ENCODE peak calls at places on chromosome 17, in five cellular contexts. A, W, M, Q and Z are unnamed samples. For H4K20me1, the result is how much of the 10 kb centered on the place peaks cover.

GRCh38 chr17:66008680-66009079 is 183.3 kb downstream of the CEP112 start:
- DNase-seq in A (no peak), W (no peak), M (no peak), Q (no peak), Z (no peak)

GRCh38 chr17:77961741-77962140 is 3.2 kb downstream of the TNRC6C start:
- DNase-seq in A (no peak), W (no peak), M (no peak), Q (no peak), Z (no peak)

GRCh38 chr17:72267601-72268000 is 146.8 kb downstream of the SOX9 start:
- DNase-seq in A (no peak), W (no peak), M (no peak), Q (no peak), Z (no peak)

GRCh38 chr17:1110524-1110843 is 69.3 kb downstream of the ABR start:
- DNase-seq in A (no peak), W (no peak), M (no peak), Q (no peak), Z (no peak)

GRCh38 chr17:7307686-7308624 is 527 bp downstream of the EIF5A start:
- DNase-seq in A (no peak), W (peak), M (peak), Q (no peak), Z (no peak)

GRCh38 chr17:80902197-80903019 is 89.2 kb upstream of the CHMP6 start:
- DNase-seq in A (no peak), W (no peak), M (no peak), Q (no peak), Z (no peak)

GRCh38 chr17:29572691-29573557 is 4.4 kb downstream of the TP53I13 start:
- DNase-seq in A (no peak), W (peak), M (peak), Q (no peak), Z (no peak)

GRCh38 chr17:81287155-81287554 is 8.0 kb downstream of the SLC38A10 start:
- DNase-seq in A (no peak), W (no peak), M (no peak), Q (no peak), Z (no peak)

DNA sequence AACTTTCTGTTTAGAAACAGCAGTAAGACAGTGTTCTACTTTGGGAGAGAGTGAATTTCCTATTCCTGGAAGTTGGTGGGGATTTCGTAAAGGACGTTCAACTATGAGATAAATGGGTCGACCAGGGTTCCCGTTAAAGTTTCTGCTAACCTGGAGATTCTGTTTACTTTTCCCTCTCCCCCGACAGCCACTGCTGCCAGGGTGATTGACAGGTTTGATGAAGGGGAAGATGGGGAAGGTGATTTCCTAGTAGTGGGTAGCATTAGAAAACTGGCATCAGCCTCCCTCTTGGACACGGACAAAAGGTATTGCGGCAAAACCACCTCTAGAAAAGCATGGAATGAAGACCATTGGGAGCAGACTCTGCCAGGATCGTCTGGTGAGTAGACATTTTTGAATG is 1.3 kb downstream of the AATF start:
- DNase-seq in A (no peak), W (no peak), M (no peak), Q (no peak), Z (no peak)
- H4K20me1 ChIP-seq in A (under half), W (under half), M (under half), Q (under half), Z (under half)

DNA sequence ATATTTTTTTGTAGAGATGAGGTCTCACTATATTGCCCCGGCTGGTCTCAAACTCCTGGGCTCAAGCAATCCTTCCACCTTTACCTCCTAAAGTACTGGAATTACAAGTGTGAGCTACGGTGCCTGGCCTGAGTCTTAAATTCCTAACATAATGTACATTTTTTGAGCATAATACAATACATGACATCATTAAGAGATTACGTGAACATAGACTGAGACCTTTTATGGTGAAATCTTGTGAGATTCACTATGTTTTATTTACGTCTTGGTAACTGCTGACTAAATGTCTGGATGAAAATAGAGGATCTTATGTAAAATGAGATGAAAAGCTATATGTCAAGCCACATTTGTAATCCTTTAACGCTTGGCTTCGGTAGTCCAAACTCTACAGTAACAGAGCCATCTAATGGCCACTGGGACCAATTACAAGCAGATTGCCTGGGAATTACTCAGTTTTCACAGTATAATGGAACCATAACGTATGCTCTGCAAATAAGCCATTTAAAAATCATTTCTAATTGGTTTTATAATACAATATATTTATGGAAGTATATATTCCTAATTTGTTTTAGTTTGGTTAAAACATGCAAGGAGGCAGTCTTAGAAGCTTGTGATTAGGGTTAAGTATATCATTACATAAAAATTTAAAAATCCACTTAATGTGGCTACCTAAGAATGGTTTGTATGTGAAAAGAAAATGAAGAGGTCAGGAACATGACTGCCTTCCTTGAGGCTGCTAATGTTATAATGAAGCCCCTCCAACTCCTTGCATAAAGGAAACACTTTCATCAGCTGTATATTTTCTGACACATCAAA is 8.1 kb upstream of the EFCAB13 start:
- DNase-seq in A (peak), W (peak), M (peak), Q (peak), Z (peak)
- TF ChIP-seq ZBTB33 in A (no peak), W (no peak), M (no peak), Q (no peak), Z (no peak)

GRCh38 chr17:46029627-46030026 is 30.6 kb downstream of the STH start:
- DNase-seq in A (no peak), W (no peak), M (no peak), Q (no peak), Z (no peak)
- H4K20me1 ChIP-seq in A (under half), W (under half), M (under half), Q (under half), Z (under half)

GRCh38 chr17:27502526-27503324 is 46.5 kb downstream of the KSR1 start:
- DNase-seq in A (no peak), W (no peak), M (no peak), Q (no peak), Z (no peak)
- TF ChIP-seq ZBTB33 in A (no peak), W (no peak), M (no peak), Q (no peak), Z (no peak)

GRCh38 chr17:39603304-39604016 is 4.3 kb downstream of the NEUROD2 start:
- DNase-seq in A (no peak), W (no peak), M (no peak), Q (no peak), Z (no peak)
- H4K20me1 ChIP-seq in A (under half), W (under half), M (under half), Q (under half), Z (under half)

GRCh38 chr17:35129973-35130351 is 8.5 kb downstream of the FNDC8 start:
- DNase-seq in A (no peak), W (no peak), M (no peak), Q (no peak), Z (no peak)

GRCh38 chr17:35130392-35130791 is 9.0 kb downstream of the FNDC8 start:
- DNase-seq in A (no peak), W (no peak), M (no peak), Q (no peak), Z (no peak)

GRCh38 chr17:35132099-35132498 is 10.0 kb downstream of the NLE1 start:
- DNase-seq in A (no peak), W (no peak), M (no peak), Q (no peak), Z (no peak)

GRCh38 chr17:35129154-35129972 is 7.9 kb downstream of the FNDC8 start:
- DNase-seq in A (no peak), W (no peak), M (no peak), Q (no peak), Z (no peak)

DNA sequence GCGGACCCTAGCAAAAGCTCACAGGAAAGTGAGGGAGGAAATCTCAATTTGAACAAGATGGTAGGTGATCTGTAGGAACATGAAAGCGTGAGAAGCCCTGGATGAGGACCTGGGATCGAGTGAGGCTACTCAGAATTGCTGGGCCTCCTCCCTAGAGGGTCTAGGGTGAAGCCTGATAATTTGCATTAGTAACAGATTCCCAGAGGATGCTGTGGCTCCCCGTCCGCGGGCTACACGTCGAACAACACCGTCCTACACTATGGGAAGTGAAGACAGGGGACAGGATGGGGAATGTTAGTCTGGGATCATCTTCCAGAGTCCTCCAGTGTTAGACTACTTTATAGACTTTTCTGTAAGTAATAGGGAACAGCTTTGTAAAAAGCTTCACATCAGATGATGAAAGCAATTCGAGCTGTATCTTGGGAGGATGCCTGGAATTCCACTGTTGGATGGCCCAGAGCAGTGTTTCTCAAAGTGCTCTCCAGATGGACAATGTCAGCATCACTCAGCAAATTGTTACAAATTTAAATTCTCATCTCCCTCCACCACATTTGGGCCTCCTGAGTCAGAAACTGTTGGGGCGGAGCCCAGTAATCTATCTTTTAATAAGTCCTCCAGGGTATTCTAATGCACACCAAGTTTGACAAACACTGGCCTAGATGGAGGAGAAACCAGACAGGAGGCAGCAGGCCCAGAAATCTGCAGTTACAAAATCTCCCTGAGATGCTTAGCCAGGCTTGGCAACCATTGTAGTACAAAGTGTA is 6.5 kb downstream of the FNDC8 start:
- DNase-seq in A (no peak), W (no peak), M (no peak), Q (no peak), Z (no peak)
- TF ChIP-seq ZBTB33 in A (no peak), W (no peak), M (no peak), Q (no peak), Z (no peak)

GRCh38 chr17:82604532-82604931 is 43.7 kb downstream of the WDR45B start:
- DNase-seq in A (no peak), W (no peak), M (no peak), Q (no peak), Z (no peak)
- H4K20me1 ChIP-seq in A (under half), W (under half), M (under half), Q (under half), Z (under half)

GRCh38 chr17:12107905-12108304 is 87.2 kb downstream of the MAP2K4 start:
- DNase-seq in A (no peak), W (no peak), M (no peak), Q (no peak), Z (no peak)
- TF ChIP-seq ZBTB33 in A (no peak), W (no peak), M (no peak), Q (no peak), Z (no peak)